ENCODE peak calls at places on chromosomes 13 and 19, in seven cellular contexts. Y is lower lobe of right lung, T is AG10803, P is sigmoid colon, K is DND-41, V is Caco-2, R is fibroblast of mammary gland. X is an unnamed sample.
A peak's percentile ranks its signal among the peaks of the same experiment; 100 is the strongest.

GRCh38 chr19:14405380-14405757 is 13.8 kb downstream of the DDX39A start:
- DNase-seq in Y (no peak), T (no peak), P (no peak), K (no peak), V (no peak), R (no peak), X (no peak)

GRCh38 chr19:4609878-4610511 is 29.3 kb upstream of the TNFAIP8L1 start:
- DNase-seq in Y (no peak), T (no peak), P (no peak), K (no peak), V (no peak), R (no peak), X (peak; percentile 38)

GRCh38 chr19:36605839-36606478 is 846 bp downstream of the ZNF382 start:
- DNase-seq in Y (no peak), T (peak; percentile 11), P (no peak), K (no peak), V (no peak), R (no peak), X (no peak)

GRCh38 chr13:73411067-73411809 is 352.4 kb downstream of the KLF5 start:
- DNase-seq in Y (no peak), T (no peak), P (no peak), K (no peak), V (no peak), R (no peak), X (no peak)

GRCh38 chr19:10233946-10234345 is 2.8 kb upstream of the S1PR2 start:
- DNase-seq in Y (no peak), T (no peak), P (no peak), K (no peak), V (no peak), R (no peak), X (peak; percentile 50)

GRCh38 chr19:48628486-48629296 is 8.5 kb downstream of the DBP start:
- DNase-seq in Y (no peak), T (no peak), P (peak; percentile 77), K (peak; percentile 10), V (no peak), R (no peak), X (no peak)

GRCh38 chr13:75838366-75839017 is 202.4 kb downstream of the LMO7 start:
- DNase-seq in Y (no peak), T (peak; percentile 45), P (no peak), K (no peak), V (no peak), R (no peak), X (no peak)

GRCh38 chr19:50300814-50301606 is 28.2 kb downstream of the KCNC3 start:
- DNase-seq in Y (no peak), T (peak; percentile 39), P (no peak), K (no peak), V (no peak), R (peak; percentile 91), X (no peak)

GRCh38 chr13:114177245-114178010 is 1.6 kb upstream of the CFAP97D2 start:
- DNase-seq in Y (no peak), T (no peak), P (no peak), K (no peak), V (no peak), R (peak; percentile 16), X (no peak)

GRCh38 chr13:102399791-102400618 is 1.8 kb downstream of the FGF14 start:
- DNase-seq in Y (peak; percentile 37), T (peak; percentile 3), P (peak; percentile 65), K (no peak), V (no peak), R (peak; percentile 19), X (no peak)

GRCh38 chr13:38358703-38359102 is 9.1 kb downstream of the UFM1 start:
- DNase-seq in Y (no peak), T (no peak), P (no peak), K (no peak), V (no peak), R (no peak), X (no peak)

GRCh38 chr13:88751994-88752393 is 1080.8 kb downstream of the SLITRK5 start:
- DNase-seq in Y (no peak), T (no peak), P (no peak), K (no peak), V (no peak), R (no peak), X (no peak)

GRCh38 chr19:17076539-17076919 is 952 bp downstream of the MYO9B start:
- DNase-seq in Y (no peak), T (peak; percentile 22), P (no peak), K (peak; percentile 40), V (no peak), R (peak; percentile 17), X (peak; percentile 45)

GRCh38 chr13:83780201-83780600 is 102.1 kb downstream of the SLITRK1 start:
- DNase-seq in Y (no peak), T (peak; percentile 4), P (no peak), K (no peak), V (peak; percentile 60), R (peak; percentile 52), X (peak; percentile 4)

GRCh38 chr13:71860547-71861131 is 6.4 kb downstream of the DACH1 start:
- DNase-seq in Y (no peak), T (no peak), P (no peak), K (no peak), V (no peak), R (no peak), X (no peak)

GRCh38 chr19:29748996-29749395 is 33.9 kb upstream of the C19orf12 start:
- DNase-seq in Y (no peak), T (no peak), P (no peak), K (no peak), V (no peak), R (no peak), X (no peak)

GRCh38 chr19:53789708-53790678 is 34.1 kb downstream of the NLRP12 start:
- DNase-seq in Y (no peak), T (no peak), P (no peak), K (no peak), V (peak; percentile 66), R (no peak), X (no peak)

GRCh38 chr13:51270606-51271005 is 48.4 kb downstream of the FAM124A start:
- DNase-seq in Y (no peak), T (no peak), P (no peak), K (no peak), V (no peak), R (no peak), X (no peak)

GRCh38 chr13:65943711-65944110 is 1286.4 kb downstream of the PCDH9 start:
- DNase-seq in Y (no peak), T (peak; percentile 24), P (no peak), K (no peak), V (no peak), R (peak; percentile 49), X (no peak)

GRCh38 chr13:31749929-31750328 is 10.6 kb downstream of the RXFP2 start:
- DNase-seq in Y (no peak), T (peak; percentile 95), P (no peak), K (no peak), V (no peak), R (peak; percentile 98), X (no peak)

GRCh38 chr13:51684076-51684475 is 99.8 kb downstream of the WDFY2 start:
- DNase-seq in Y (no peak), T (peak; percentile 87), P (no peak), K (no peak), V (no peak), R (peak; percentile 62), X (no peak)

GRCh38 chr13:73993661-73994060 is 140.5 kb downstream of the KLF12 start:
- DNase-seq in Y (no peak), T (no peak), P (no peak), K (no peak), V (no peak), R (no peak), X (no peak)

GRCh38 chr13:99984463-99985242 is 3.1 kb downstream of the ZIC2 start:
- DNase-seq in Y (no peak), T (no peak), P (no peak), K (no peak), V (peak; percentile 38), R (no peak), X (no peak)

GRCh38 chr13:73417012-73417615 is 358.3 kb downstream of the KLF5 start:
- DNase-seq in Y (no peak), T (peak; percentile 4), P (no peak), K (no peak), V (peak; percentile 55), R (peak; percentile 13), X (peak; percentile 2)

GRCh38 chr13:111399334-111399733 is 78.9 kb downstream of the TEX29 start:
- DNase-seq in Y (no peak), T (no peak), P (peak; percentile 11), K (no peak), V (no peak), R (no peak), X (no peak)

GRCh38 chr19:41263042-41263849 is 926 bp upstream of the HNRNPUL1 start:
- DNase-seq in Y (peak; percentile 73), T (peak; percentile 81), P (peak; percentile 89), K (peak; percentile 61), V (no peak), R (peak; percentile 90), X (peak; percentile 81)

GRCh38 chr19:7554990-7555864 is 19.7 kb downstream of the PNPLA6 start:
- DNase-seq in Y (peak; percentile 61), T (no peak), P (no peak), K (peak; percentile 31), V (peak; percentile 26), R (no peak), X (peak; percentile 24)

DNA sequence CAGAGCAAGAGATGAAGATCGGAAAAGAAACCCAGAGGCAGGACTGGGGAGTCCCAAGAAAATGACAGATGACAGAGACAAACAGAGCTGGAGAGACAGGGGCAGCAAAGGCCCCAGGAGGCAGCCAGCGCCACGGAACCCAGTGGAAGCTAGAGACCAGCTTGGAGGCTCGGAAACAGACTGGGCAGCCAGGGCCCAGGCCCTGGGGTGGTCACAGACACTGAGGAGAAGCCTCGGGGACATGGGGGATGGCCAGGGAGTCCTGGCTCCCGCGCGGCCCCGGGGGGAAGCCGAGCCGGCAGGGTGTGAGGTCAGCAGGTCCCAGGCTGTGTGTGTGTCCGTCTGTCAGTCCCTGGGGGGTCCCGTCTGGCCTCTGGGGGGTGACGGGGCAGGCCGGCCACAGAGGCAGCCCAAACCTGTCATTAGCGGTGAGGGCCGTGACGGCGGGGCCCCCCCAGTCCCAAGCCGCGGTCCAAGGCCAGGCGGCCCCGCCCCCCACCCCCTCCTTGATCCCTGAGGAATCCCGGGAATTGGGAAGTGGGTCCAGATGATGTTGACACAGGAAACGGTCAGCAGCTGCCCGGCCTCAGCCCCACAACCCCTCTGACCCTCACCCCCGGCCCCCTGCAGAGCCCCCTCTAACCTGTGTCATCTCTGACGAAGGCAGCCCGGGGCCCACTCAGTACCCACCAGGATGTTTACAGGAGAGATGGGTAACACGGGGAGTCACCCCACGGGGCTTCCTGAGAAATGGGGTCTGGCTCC is 2.5 kb upstream of the TMEM190 start:
- DNase-seq in Y (no peak), T (peak; percentile 59), P (no peak), K (no peak), V (peak; percentile 49), R (peak; percentile 44), X (no peak)
- H3K4me3 ChIP-seq in Y (no peak overlapping the region), T (no peak overlapping the region), P (no peak overlapping the region), K (no peak overlapping the region), V (peak overlapping the region; percentile 18), R (no peak overlapping the region), X (no peak overlapping the region)

GRCh38 chr13:30038884-30039283 is 188.5 kb upstream of the UBL3 start:
- DNase-seq in Y (no peak), T (peak; percentile 78), P (no peak), K (no peak), V (no peak), R (peak; percentile 86), X (no peak)
- TF ChIP-seq CTCF in Y (no peak), T (peak; percentile 44), P (no peak), K (no peak), V (no peak), R (peak; percentile 37), X (no peak)

GRCh38 chr13:27138457-27139093 is 33.0 kb downstream of the USP12 start:
- DNase-seq in Y (no peak), T (no peak), P (no peak), K (no peak), V (no peak), R (no peak), X (no peak)
- H3K4me3 ChIP-seq in Y (no peak overlapping the region), T (no peak overlapping the region), P (no peak overlapping the region), K (no peak overlapping the region), V (no peak overlapping the region), R (no peak overlapping the region), X (no peak overlapping the region)

GRCh38 chr19:43354305-43354627 is 780 bp downstream of the CD177 start:
- DNase-seq in Y (no peak), T (no peak), P (peak; percentile 44), K (no peak), V (no peak), R (no peak), X (no peak)
- TF ChIP-seq CTCF in Y (no peak), T (no peak), P (no peak), K (no peak), V (no peak), R (no peak), X (no peak)

X was measured in OCI-LY7.